ENCODE peak calls at places on chromosome 20, in six cellular contexts. P, U, V, C, B and D are unnamed samples.

GRCh38 chr20:35721621-35722020 is 20.4 kb downstream of the RBM39 start:
- DNase-seq in P (no peak), U (no peak), V (no peak), B (no peak), C (no peak), D (no peak)

GRCh38 chr20:59703046-59703445 is 98.7 kb downstream of the PHACTR3 start:
- DNase-seq in U (no peak), B (no peak), C (no peak), V (no peak), P (no peak), D (no peak)

GRCh38 chr20:47501117-47501482 is 587 bp upstream of the NCOA3 start:
- DNase-seq in V (no peak), C (no peak), U (no peak), B (no peak), P (peak; percentile 13), D (no peak)

GRCh38 chr20:23061713-23062561 is 12.5 kb upstream of the THBD start:
- DNase-seq in U (peak; percentile 82), P (peak; percentile 57), B (peak; percentile 92), V (peak; percentile 79), C (no peak), D (no peak)

GRCh38 chr20:63973636-63974401 is 4.1 kb upstream of the ZNF512B start:
- DNase-seq in V (peak; percentile 84), C (no peak), B (peak; percentile 87), U (peak; percentile 88), P (peak; percentile 79), D (peak; percentile 84)

GRCh38 chr20:63894358-63895201 is at the start of gene DNAJC5:
- DNase-seq in V (peak; percentile 90), C (peak; percentile 78), P (peak; percentile 87), U (peak; percentile 93), B (peak; percentile 87), D (peak; percentile 90)

GRCh38 chr20:41173791-41174341 is 36.5 kb downstream of the PLCG1 start:
- DNase-seq in B (no peak), P (no peak), C (no peak), V (no peak), U (peak; percentile 14), D (no peak)

GRCh38 chr20:21714297-21715192 is 9.1 kb downstream of the PAX1 start:
- DNase-seq in U (peak; percentile 66), B (no peak), V (peak; percentile 60), C (no peak), P (no peak), D (no peak)

GRCh38 chr20:1427457-1428054 is 34.7 kb upstream of the FKBP1A start:
- DNase-seq in C (peak; percentile 46), P (peak; percentile 37), U (peak; percentile 76), V (peak; percentile 83), B (peak; percentile 85), D (peak; percentile 43)

GRCh38 chr20:43993552-43993951 is 78.9 kb downstream of the TOX2 start:
- DNase-seq in P (peak; percentile 31), C (no peak), B (no peak), U (no peak), V (no peak), D (no peak)

GRCh38 chr20:4840831-4841230 is 119.1 kb downstream of the PRND start:
- DNase-seq in C (no peak), B (no peak), U (no peak), P (no peak), V (no peak), D (no peak)

GRCh38 chr20:64146936-64147451 is 17.3 kb upstream of the MYT1 start:
- DNase-seq in B (no peak), V (no peak), P (no peak), C (no peak), U (no peak), D (no peak)

GRCh38 chr20:32050324-32050723 is 1.7 kb upstream of the HCK start:
- DNase-seq in P (no peak), U (no peak), C (no peak), V (no peak), B (no peak), D (no peak)

GRCh38 chr20:3796477-3797225 is 541 bp downstream of the CDC25B start:
- DNase-seq in P (no peak), B (no peak), C (no peak), U (no peak), V (no peak), D (no peak)

GRCh38 chr20:41072099-41072798 is 43.6 kb downstream of the TOP1 start:
- DNase-seq in P (peak; percentile 88), C (no peak), U (no peak), V (no peak), B (peak; percentile 73), D (no peak)

GRCh38 chr20:38700926-38701325 is 23.4 kb upstream of the SLC32A1 start:
- DNase-seq in U (no peak), V (no peak), C (no peak), P (no peak), B (no peak), D (no peak)

GRCh38 chr20:38692436-38693411 is 31.6 kb upstream of the SLC32A1 start:
- DNase-seq in C (no peak), B (peak; percentile 70), V (peak; percentile 89), U (peak; percentile 79), P (peak; percentile 64), D (peak; percentile 94)

GRCh38 chr20:38698541-38698940 is 25.7 kb upstream of the SLC32A1 start:
- DNase-seq in C (no peak), V (no peak), U (no peak), P (no peak), B (no peak), D (no peak)

GRCh38 chr20:38700146-38700545 is 24.1 kb upstream of the SLC32A1 start:
- DNase-seq in B (no peak), P (no peak), V (no peak), U (peak; percentile 52), C (no peak), D (no peak)

DNA sequence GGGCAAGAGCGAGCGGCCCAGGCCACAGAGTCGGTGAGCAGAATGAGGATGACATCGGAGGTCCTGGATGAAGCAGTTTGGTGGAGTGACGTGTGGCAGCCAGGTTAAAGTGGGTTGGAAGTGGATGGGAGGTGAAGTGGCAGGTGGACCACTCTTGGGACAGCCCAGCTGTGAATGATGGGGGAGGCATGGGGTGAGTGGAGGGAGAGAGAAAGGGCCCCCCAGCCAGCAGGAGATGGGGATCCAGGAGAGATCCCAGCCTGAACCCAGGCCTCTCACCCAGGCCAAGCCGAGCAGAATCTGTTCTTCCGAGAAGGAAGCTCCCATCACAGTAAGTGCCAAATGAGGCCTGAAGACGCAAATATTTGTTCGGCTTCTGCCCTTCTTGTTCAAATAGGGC is 27.0 kb upstream of the SLC32A1 start:
- DNase-seq in U (no peak), C (no peak), P (no peak), B (no peak), V (no peak), D (no peak)
- H2BK15ac ChIP-seq in U (no peak overlapping the region), C (no peak overlapping the region), P (no peak overlapping the region), B (no peak overlapping the region), V (no peak overlapping the region), D (no peak overlapping the region)

GRCh38 chr20:50014570-50015562 is 32.1 kb downstream of the SNAI1 start:
- DNase-seq in C (no peak), V (peak; percentile 82), U (no peak), B (no peak), P (no peak), D (no peak)

GRCh38 chr20:50013976-50014375 is 31.2 kb downstream of the SNAI1 start:
- DNase-seq in B (no peak), P (no peak), C (no peak), V (no peak), U (no peak), D (no peak)

GRCh38 chr20:50017160-50017559 is 34.4 kb downstream of the SNAI1 start:
- DNase-seq in V (no peak), P (no peak), C (no peak), B (no peak), U (no peak), D (no peak)

GRCh38 chr20:50015993-50016770 is 33.4 kb downstream of the SNAI1 start:
- DNase-seq in B (peak; percentile 76), U (no peak), C (no peak), V (peak; percentile 82), P (no peak), D (no peak)

DNA sequence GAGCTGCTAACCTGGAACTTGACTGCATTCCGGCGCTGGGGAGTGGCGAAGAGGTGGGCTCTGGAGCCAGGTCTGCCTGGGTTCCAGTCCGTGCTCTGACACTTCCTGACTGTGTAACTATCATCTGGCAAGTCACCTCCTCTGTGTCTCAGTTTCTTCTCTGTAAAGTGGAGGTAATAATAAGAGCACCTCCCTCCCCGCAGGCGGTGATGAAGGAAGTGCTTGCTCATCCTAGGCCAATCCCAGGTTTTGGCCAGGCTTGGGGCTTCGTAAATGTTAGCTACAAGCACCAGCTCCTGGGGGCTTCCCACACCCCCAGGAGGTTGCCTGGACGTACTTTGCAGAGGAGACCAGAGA is 32.8 kb downstream of the SNAI1 start:
- DNase-seq in B (no peak), C (no peak), P (no peak), V (peak; percentile 74), U (no peak), D (no peak)
- H2AK5ac ChIP-seq in B (peak overlapping the region; percentile 46), C (no peak overlapping the region), P (no peak overlapping the region), V (peak overlapping the region; percentile 54), U (no peak overlapping the region), D (peak overlapping the region; percentile 15)

GRCh38 chr20:10573951-10574339 is 99.9 kb downstream of the JAG1 start:
- DNase-seq in V (no peak), C (no peak), P (no peak), U (no peak), B (no peak), D (no peak)
- H2BK15ac ChIP-seq in V (no peak overlapping the region), C (no peak overlapping the region), P (no peak overlapping the region), U (no peak overlapping the region), B (no peak overlapping the region), D (no peak overlapping the region)

GRCh38 chr20:57394087-57395082 is 3.2 kb downstream of the RBM38 start:
- DNase-seq in V (no peak), U (no peak), B (no peak), P (no peak), C (no peak), D (no peak)

GRCh38 chr20:57396212-57396611 is 5.0 kb downstream of the RBM38 start:
- DNase-seq in V (no peak), B (no peak), P (no peak), C (no peak), U (no peak), D (no peak)

GRCh38 chr20:57397004-57397692 is 6.0 kb downstream of the RBM38 start:
- DNase-seq in U (no peak), B (no peak), V (no peak), P (no peak), C (no peak), D (no peak)

GRCh38 chr20:57396638-57397003 is 5.4 kb downstream of the RBM38 start:
- DNase-seq in P (no peak), V (no peak), C (no peak), B (no peak), U (no peak), D (no peak)

DNA sequence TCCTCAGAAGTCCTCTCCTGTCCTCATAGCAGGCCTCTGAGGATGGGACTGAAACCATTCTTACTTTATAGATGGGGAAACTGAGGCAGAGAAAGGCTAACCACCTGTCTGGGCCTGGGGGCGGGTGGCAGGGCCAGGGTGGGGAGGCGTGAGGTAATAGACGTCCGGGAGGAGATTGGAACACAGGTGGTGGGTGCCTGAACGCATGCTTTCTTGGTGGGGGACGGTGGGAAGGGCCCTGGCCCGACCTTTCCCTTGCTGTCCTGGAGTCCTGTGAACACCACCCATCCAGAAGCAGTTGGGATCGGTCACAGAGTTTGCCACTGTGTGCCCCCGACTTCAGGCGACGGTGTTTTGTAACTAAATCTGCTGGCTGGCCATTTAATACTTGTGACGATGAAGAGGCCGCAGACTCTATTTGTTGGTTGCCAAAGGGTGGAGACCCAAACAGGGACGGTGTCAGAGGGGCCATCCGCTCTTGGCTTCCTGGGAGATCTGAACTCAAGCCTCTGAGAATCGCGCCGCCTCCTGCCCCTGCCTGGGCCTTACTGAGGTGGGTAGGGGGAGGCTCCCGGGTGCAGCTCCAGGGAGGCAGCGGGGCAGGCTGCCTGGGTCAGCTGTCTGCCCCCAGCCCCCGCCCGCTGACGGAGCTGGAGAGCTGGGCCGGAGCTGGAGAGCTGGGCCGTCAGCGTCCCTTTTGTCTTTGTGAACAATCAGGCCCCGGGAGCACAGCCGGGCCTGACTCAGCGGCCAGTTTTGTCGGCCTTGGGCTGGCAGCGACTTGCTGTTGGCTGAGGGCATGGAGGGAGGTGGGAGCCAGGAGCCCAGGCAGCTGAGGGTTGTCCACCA is 4.1 kb downstream of the RBM38 start:
- DNase-seq in V (peak; percentile 40), U (peak; percentile 66), P (peak; percentile 53), B (no peak), C (no peak), D (peak; percentile 75)
- H2AK5ac ChIP-seq in V (no peak overlapping the region), U (no peak overlapping the region), P (no peak overlapping the region), B (peak overlapping the region; percentile 75), C (no peak overlapping the region), D (peak overlapping the region; percentile 88)